ENCODE peak calls at places on chromosomes 6 and 20, in seven cellular contexts. J is uterus; C is CD4-positive, alpha-beta memory T cell; K is body of pancreas; Y is HCT116; E is lower lobe of right lung; H is esophagus muscularis mucosa. I is an unnamed sample.

GRCh38 chr6:147135211-147135672 is 69.0 kb upstream of the STXBP5 start:
- DNase-seq in J (no peak), C (no peak), K (no peak), Y (no peak), E (no peak), H (no peak), I (no peak)

GRCh38 chr6:126253421-126253820 is 86.5 kb upstream of the CENPW start:
- DNase-seq in J (no peak), C (no peak), K (no peak), Y (no peak), E (no peak), H (no peak), I (no peak)

GRCh38 chr6:166615059-166615770 is 11.8 kb downstream of the RPS6KA2 start:
- DNase-seq in J (no peak), C (no peak), K (no peak), Y (no peak), E (no peak), H (no peak), I (no peak)

GRCh38 chr6:75402296-75402695 is 91.3 kb downstream of the FILIP1 start:
- DNase-seq in J (peak; percentile 36), C (no peak), K (no peak), Y (peak; percentile 22), E (no peak), H (no peak), I (no peak)

GRCh38 chr6:106084973-106085686 is 1.0 kb upstream of the PRDM1 start:
- DNase-seq in J (no peak), C (no peak), K (no peak), Y (no peak), E (no peak), H (peak; percentile 31), I (no peak)

GRCh38 chr6:30178837-30179236 is 15.5 kb downstream of the TRIM15 start:
- DNase-seq in J (no peak), C (no peak), K (no peak), Y (no peak), E (no peak), H (no peak), I (no peak)

GRCh38 chr6:131948221-131948661 is 2.9 kb downstream of the CCN2 start:
- DNase-seq in J (no peak), C (no peak), K (no peak), Y (no peak), E (no peak), H (no peak), I (no peak)

GRCh38 chr6:158060447-158061360 is 79.0 kb downstream of the SYNJ2 start:
- DNase-seq in J (peak; percentile 77), C (peak; percentile 24), K (peak; percentile 92), Y (no peak), E (peak; percentile 79), H (no peak), I (peak; percentile 61)

GRCh38 chr20:48574383-48574782 is 253.4 kb downstream of the PREX1 start:
- DNase-seq in J (no peak), C (no peak), K (no peak), Y (peak; percentile 67), E (no peak), H (no peak), I (peak; percentile 71)

GRCh38 chr20:57498425-57499400 is 26.2 kb downstream of the CTCFL start:
- DNase-seq in J (no peak), C (no peak), K (no peak), Y (peak; percentile 19), E (no peak), H (no peak), I (peak; percentile 65)

GRCh38 chr6:45718901-45719300 is 296.8 kb downstream of the CLIC5 start:
- DNase-seq in J (no peak), C (no peak), K (no peak), Y (no peak), E (no peak), H (no peak), I (no peak)

GRCh38 chr20:19887566-19888268 is 129.4 kb upstream of the NAA20 start:
- DNase-seq in J (no peak), C (no peak), K (no peak), Y (no peak), E (no peak), H (no peak), I (no peak)
- H3K4me1 ChIP-seq in J (peaks cover 5% of the 10 kb centered on the region), C (no peaks in the 10 kb centered on the region), K (peaks cover 55% of the 10 kb centered on the region), Y (peaks cover 16% of the 10 kb centered on the region), E (peaks cover 66% of the 10 kb centered on the region), H (peaks cover 66% of the 10 kb centered on the region), I (peaks cover 53% of the 10 kb centered on the region)

GRCh38 chr20:59377046-59377445 is 76.6 kb downstream of the EDN3 start:
- DNase-seq in J (no peak), C (no peak), K (no peak), Y (no peak), E (no peak), H (no peak), I (no peak)

GRCh38 chr20:59381658-59382057 is 81.2 kb downstream of the EDN3 start:
- DNase-seq in J (no peak), C (no peak), K (no peak), Y (no peak), E (no peak), H (no peak), I (no peak)

GRCh38 chr20:59371429-59371828 is 71.0 kb downstream of the EDN3 start:
- DNase-seq in J (no peak), C (no peak), K (no peak), Y (no peak), E (no peak), H (no peak), I (no peak)

DNA sequence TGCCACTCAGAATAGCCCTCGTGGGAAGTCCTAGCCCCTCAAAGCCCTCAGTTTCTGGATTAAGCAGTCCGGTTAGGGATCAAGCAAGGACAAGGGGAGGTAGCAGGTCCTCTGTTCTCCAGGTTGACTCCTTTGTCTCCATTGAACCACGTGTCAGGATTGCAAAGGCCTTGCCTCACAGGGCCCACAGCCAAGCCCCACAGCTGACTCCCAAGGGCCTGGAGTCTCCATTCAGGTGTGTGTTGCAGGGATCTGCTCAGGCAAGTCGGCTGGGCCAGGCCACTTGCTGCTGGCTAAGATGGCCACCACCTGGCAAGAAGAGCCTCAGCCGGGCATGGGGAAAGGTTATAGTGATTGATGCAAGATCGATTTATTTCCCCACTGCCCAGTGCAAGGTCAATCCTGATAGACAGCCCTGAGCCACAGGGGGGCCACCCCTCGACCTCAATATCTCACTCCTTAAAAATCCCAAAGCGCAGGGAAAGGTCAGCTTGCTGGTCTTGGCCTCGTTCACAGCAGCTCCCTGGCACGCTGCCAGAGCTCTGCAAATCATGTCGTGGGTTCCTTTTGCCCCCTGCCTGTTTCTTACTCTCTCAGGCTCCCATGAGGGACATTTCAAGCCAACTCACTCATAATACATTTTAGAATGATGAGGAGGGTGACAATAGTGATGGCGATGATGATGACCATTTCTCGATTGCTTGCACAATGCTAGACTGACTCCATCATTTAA is 75.9 kb downstream of the EDN3 start:
- DNase-seq in J (no peak), C (no peak), K (no peak), Y (no peak), E (no peak), H (no peak), I (no peak)
- H3K27me3 ChIP-seq in J (no peaks in the 10 kb centered on the region), C (no peaks in the 10 kb centered on the region), K (no peaks in the 10 kb centered on the region), Y (peaks cover 43% of the 10 kb centered on the region), E (peaks cover 4% of the 10 kb centered on the region), H (no peaks in the 10 kb centered on the region), I (no peaks in the 10 kb centered on the region)

GRCh38 chr20:15316556-15316955 is 979.1 kb upstream of the FLRT3 start:
- DNase-seq in J (no peak), C (no peak), K (no peak), Y (no peak), E (no peak), H (no peak), I (no peak)
- H3K9me3 ChIP-seq in J (no peaks in the 10 kb centered on the region), C (no peaks in the 10 kb centered on the region), K (no peaks in the 10 kb centered on the region), Y (no peaks in the 10 kb centered on the region), E (no peaks in the 10 kb centered on the region), H (no peaks in the 10 kb centered on the region), I (no peaks in the 10 kb centered on the region)

GRCh38 chr6:134247854-134248580 is 69.9 kb downstream of the SGK1 start:
- DNase-seq in J (no peak), C (no peak), K (no peak), Y (no peak), E (no peak), H (no peak), I (no peak)

GRCh38 chr6:134249412-134249758 is 68.5 kb downstream of the SGK1 start:
- DNase-seq in J (no peak), C (no peak), K (no peak), Y (no peak), E (no peak), H (no peak), I (no peak)

GRCh38 chr6:134247271-134247833 is 70.6 kb downstream of the SGK1 start:
- DNase-seq in J (no peak), C (peak; percentile 91), K (peak; percentile 34), Y (no peak), E (no peak), H (no peak), I (no peak)

GRCh38 chr6:134250776-134251175 is 67.1 kb downstream of the SGK1 start:
- DNase-seq in J (no peak), C (no peak), K (no peak), Y (no peak), E (no peak), H (no peak), I (no peak)

DNA sequence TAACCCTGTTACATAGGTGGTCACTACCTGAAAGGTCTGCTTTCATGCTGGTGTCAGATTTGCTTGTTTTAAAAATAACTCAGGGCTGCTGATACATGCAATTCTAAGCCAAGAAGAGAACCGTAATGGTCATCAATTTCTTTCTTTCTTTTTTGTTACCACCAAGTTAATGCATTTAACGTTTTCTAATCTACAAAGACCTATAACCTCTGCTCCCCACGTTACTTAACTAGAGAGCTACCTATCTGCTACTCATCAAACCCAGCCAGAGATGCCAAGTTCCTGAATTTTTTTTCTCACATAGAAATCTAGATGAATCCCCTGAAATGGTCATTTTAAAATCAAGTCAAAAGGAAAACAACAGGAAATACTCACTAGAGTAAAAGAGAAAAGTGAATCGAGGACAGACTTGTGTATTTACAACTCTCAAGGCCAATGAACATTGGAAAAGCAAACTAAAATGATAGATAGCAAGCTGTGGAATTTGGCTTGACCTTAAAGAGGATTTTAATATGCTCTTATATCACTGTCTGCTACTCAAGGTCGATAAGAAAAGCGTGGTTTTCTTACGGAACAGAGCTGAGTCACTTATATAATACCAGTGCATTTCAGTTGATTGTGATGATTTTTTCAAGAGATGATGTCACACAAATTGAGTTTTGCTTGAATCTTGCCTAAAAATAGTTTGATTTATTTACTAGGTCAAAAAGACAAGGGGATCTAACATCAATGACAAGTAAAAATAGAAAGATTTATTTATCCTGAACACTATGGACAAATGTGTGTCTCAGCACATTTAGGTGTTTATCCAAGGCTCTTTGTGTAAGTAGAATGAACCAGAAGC is 67.9 kb downstream of the SGK1 start:
- DNase-seq in J (no peak), C (no peak), K (no peak), Y (no peak), E (no peak), H (no peak), I (no peak)
- H3K4me1 ChIP-seq in J (no peaks in the 10 kb centered on the region), C (peaks cover 62% of the 10 kb centered on the region), K (peaks cover 90% of the 10 kb centered on the region), Y (no peaks in the 10 kb centered on the region), E (peaks cover 5% of the 10 kb centered on the region), H (no peaks in the 10 kb centered on the region), I (peaks cover 20% of the 10 kb centered on the region)

DNA sequence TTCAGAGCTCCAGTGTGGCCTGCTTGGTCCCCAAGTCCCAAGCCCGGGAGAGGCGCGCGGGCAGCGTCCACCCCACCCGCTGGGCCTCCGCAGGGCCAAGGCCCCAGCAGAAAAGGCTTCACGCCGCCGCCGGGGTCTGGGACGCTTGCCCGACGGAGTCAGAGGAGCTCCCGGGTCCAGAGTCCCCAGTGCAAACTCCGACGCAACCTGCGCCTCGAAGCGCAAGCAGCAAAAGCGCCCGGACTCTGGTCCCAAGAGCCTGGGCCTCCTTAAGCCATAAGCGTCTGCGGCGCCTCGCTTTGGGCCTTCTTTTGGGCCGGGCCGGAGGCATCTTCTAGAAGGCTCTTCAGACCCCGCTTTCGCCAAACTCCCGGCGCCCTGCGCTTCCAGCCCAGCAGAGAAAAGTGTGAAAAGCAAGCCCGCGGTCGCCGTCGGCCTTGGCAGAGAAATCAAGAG is 1.4 kb downstream of the TBX18 start:
- DNase-seq in J (peak; percentile 23), C (no peak), K (no peak), Y (no peak), E (peak; percentile 43), H (no peak), I (no peak)
- H3K27me3 ChIP-seq in J (peaks cover 88% of the 10 kb centered on the region), C (peaks cover 5% of the 10 kb centered on the region), K (peaks cover 38% of the 10 kb centered on the region), Y (no peaks in the 10 kb centered on the region), E (peaks cover 96% of the 10 kb centered on the region), H (no peaks in the 10 kb centered on the region), I (no peaks in the 10 kb centered on the region)